ENCODE peak calls at places on chromosomes 12 and 14, in seven cellular contexts. N is SK-N-SH, Q is GM12878, Z is GM12892, R is K562, Y is HepG2, G is H1. K is an unnamed sample.

GRCh38 chr14:70052990-70053389 is 135.8 kb downstream of the SLC8A3 start:
- DNase-seq in N (no peak), Q (no peak), Z (no peak), R (no peak), Y (peak), G (peak), K (no peak)

GRCh38 chr12:117158911-117159310 is 31.4 kb downstream of the FBXO21 start:
- DNase-seq in N (no peak), Q (no peak), Z (no peak), R (no peak), Y (no peak), G (no peak), K (no peak)

GRCh38 chr14:34461334-34462131 is 507 bp downstream of the SPTSSA start:
- DNase-seq in N (no peak), Q (no peak), Z (peak), R (peak), Y (peak), G (no peak), K (no peak)

GRCh38 chr14:87503711-87504110 is 489.3 kb downstream of the GALC start:
- DNase-seq in N (no peak), Q (no peak), Z (no peak), R (no peak), Y (no peak), G (no peak), K (no peak)

GRCh38 chr12:29782285-29782820 is 1.4 kb downstream of the TMTC1 start:
- DNase-seq in N (no peak), Q (no peak), Z (no peak), R (no peak), Y (no peak), G (no peak), K (no peak)

GRCh38 chr14:26841920-26842741 is 244.3 kb upstream of the NOVA1 start:
- DNase-seq in N (no peak), Q (no peak), Z (no peak), R (no peak), Y (peak), G (no peak), K (no peak)

GRCh38 chr14:100567009-100567876 is 20.0 kb downstream of the BEGAIN start:
- DNase-seq in N (peak), Q (no peak), Z (no peak), R (no peak), Y (no peak), G (peak), K (no peak)

GRCh38 chr14:67221248-67221981 is 19.8 kb upstream of the PALS1 start:
- DNase-seq in N (no peak), Q (no peak), Z (no peak), R (no peak), Y (no peak), G (no peak), K (no peak)

GRCh38 chr12:104513681-104514080 is 56.9 kb downstream of the CHST11 start:
- DNase-seq in N (no peak), Q (no peak), Z (no peak), R (no peak), Y (no peak), G (no peak), K (no peak)

GRCh38 chr14:67623114-67623513 is 3.4 kb downstream of the ARG2 start:
- DNase-seq in N (no peak), Q (no peak), Z (no peak), R (no peak), Y (peak), G (no peak), K (no peak)

GRCh38 chr14:67335781-67336180 is 23.8 kb downstream of the ATP6V1D start:
- DNase-seq in N (peak), Q (no peak), Z (no peak), R (no peak), Y (peak), G (no peak), K (no peak)

GRCh38 chr14:89198544-89199329 is 218.3 kb downstream of the FOXN3 start:
- DNase-seq in N (no peak), Q (no peak), Z (no peak), R (no peak), Y (no peak), G (no peak), K (no peak)

DNA sequence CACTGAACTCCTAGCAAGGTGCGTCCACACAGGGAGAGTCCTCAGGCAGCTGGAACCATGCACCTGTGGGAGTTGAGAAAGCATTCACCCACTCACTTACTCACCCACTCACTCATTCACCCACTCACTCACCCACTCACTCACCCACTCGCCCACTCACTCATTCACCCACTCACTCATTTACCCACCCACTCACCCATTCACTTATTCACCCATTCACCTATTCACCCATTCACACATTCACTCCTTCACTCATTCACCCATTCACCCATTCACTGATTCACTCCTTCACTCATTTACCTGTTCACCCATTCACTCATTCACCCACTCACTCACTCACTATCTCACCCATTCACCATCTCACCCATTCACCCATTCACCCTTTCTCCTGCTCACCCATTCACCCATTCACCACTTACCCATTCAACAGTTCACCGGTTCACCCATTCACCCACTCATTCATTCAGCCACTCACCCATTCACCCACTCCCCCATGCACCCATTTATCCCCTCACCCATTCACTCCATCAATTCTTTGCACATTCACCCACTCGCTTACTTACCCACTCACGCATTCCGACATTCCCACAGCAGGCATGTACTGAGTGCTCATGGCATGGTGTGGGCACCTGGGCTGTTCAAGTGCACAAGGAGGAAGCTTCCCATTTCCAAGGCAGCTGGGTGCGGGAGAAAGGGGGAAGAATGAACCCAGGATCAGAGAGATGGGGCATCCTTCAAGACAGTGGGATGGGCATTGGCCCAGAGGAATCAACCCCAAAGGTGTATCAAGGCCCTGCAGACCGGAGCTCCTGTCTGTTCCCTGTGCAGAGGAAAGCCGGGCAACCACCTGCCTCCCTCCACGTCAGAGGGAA is 135.2 kb upstream of the C14orf180 start:
- DNase-seq in N (no peak), Q (no peak), Z (no peak), R (no peak), Y (no peak), G (no peak), K (no peak)
- TF ChIP-seq TAF1 in N (no peak), Q (no peak), Z (no peak), R (no peak), Y (no peak), G (no peak), K (no peak)

GRCh38 chr12:98656289-98657101 is 11.4 kb downstream of the APAF1 start:
- DNase-seq in N (no peak), Q (no peak), Z (no peak), R (no peak), Y (no peak), G (no peak), K (no peak)

DNA sequence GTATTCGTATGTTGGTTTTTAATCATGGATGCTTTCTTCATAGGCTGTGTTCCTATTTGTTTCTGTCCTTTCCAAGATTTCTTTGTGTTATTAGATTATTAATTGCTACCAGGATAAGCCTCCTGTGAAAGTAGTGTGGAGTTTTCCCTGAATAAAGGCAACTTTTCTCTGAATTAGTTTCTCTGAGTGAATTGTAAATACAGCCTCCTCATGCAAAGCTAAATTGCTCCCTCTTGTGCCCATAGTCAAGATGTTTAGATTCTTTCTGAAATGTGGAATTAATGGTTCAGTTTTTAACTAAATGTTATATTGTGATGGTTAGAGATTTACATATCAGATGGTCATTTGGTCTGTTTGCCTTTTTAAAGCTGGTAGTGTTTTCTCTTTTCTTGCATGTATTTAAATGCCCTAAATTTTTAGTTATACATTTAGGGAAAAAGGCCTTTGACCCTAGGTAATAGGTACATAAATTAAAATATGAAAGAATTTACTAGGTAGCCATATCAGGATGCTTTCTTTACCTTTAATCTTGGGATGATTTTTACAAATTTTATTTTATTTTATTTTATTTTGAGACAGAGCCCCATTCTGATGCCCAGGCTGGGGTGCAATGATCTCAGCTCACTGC is 8.9 kb downstream of the APAF1 start:
- DNase-seq in N (peak), Q (no peak), Z (no peak), R (peak), Y (peak), G (no peak), K (no peak)
- TF ChIP-seq TAF1 in N (no peak), Q (no peak), Z (no peak), R (no peak), Y (no peak), G (no peak), K (no peak)

GRCh38 chr12:113472191-113473190 is 820 bp upstream of the LHX5 start:
- DNase-seq in N (peak), Q (no peak), Z (no peak), R (no peak), Y (no peak), G (peak), K (peak)

GRCh38 chr12:113474635-113475436 is 3.2 kb upstream of the LHX5 start:
- DNase-seq in N (peak), Q (no peak), Z (no peak), R (no peak), Y (no peak), G (no peak), K (no peak)

GRCh38 chr12:113475451-113476085 is 3.9 kb upstream of the LHX5 start:
- DNase-seq in N (peak), Q (no peak), Z (no peak), R (no peak), Y (no peak), G (peak), K (peak)

GRCh38 chr12:113473400-113473799 is 1.7 kb upstream of the LHX5 start:
- DNase-seq in N (no peak), Q (no peak), Z (no peak), R (no peak), Y (no peak), G (no peak), K (no peak)

DNA sequence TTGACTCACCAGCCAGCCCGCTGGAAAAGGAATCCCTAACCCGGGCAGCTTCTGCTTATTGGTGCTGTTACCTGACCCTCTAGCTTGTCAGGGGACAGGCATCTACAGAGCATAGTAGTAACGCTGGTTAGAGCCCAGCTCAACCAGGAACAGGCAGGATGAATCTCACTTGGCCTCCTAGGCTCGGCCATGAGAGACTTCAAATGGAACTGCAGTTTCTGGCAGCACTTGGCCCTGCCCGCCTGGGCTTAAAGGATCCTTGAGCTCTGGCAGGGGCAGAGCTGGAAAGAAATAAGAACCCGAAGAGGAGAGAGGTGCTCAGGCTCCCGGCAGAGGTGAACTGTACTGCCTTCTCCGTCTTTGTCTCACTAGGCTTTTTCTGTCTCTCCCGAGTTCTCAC is 2.3 kb upstream of the LHX5 start:
- DNase-seq in N (peak), Q (no peak), Z (no peak), R (no peak), Y (no peak), G (no peak), K (no peak)
- TF ChIP-seq TAF1 in N (no peak), Q (no peak), Z (no peak), R (no peak), Y (no peak), G (no peak), K (no peak)

GRCh38 chr12:132690112-132690511 is 2.7 kb downstream of the PXMP2 start:
- DNase-seq in N (no peak), Q (no peak), Z (no peak), R (no peak), Y (no peak), G (no peak), K (no peak)

GRCh38 chr12:132686831-132687210 is 321 bp downstream of the POLE start:
- DNase-seq in N (peak), Q (no peak), Z (no peak), R (peak), Y (no peak), G (no peak), K (no peak)

GRCh38 chr12:132685400-132685799 is 1.7 kb downstream of the POLE start:
- DNase-seq in N (no peak), Q (no peak), Z (no peak), R (no peak), Y (no peak), G (no peak), K (no peak)

GRCh38 chr12:132687211-132688164 is at the start of the genes POLE and PXMP2:
- DNase-seq in N (peak), Q (peak), Z (peak), R (peak), Y (peak), G (peak), K (peak)

DNA sequence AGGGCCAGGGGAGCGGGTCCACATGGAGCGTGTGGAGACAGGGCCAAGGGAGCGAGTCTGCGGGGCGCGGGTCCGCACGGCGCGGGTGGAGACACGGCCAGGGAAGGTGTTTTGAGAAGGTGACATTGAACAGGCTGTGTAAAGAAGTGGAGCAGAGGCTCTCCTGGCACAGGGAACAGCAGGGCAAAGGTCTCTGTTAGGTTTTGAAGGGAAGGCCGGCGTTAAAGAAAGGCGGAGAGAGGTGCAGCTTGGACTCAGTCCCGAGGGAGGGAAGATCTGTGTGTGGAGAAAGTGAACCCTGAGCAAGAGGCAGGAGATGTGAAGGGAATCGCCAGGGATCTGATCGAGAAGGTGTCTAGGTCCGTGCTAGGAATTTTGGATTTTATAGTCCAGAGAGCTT is 1.8 kb downstream of the PXMP2 start:
- DNase-seq in N (no peak), Q (no peak), Z (no peak), R (no peak), Y (peak), G (no peak), K (no peak)
- TF ChIP-seq TAF1 in N (no peak), Q (no peak), Z (no peak), R (no peak), Y (no peak), G (no peak), K (no peak)

DNA sequence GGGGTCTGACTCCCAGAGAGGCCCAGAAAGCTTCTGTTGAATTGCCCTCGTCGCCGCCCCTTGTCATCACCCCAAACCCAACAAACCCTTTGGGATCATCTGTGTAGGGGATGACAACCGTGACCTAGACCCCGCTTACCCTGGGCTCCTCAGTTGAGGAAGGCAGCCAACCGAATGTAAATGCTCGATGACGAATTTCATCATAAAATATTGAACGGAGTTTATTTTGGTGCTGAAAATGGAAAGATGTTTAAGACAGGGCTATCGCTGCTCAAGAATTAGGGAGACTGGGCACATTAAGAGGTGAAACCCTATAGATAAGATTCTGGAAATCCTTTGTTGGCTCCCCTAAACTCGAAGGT is 512 bp downstream of the ACTR10 start:
- DNase-seq in N (no peak), Q (no peak), Z (peak), R (no peak), Y (no peak), G (no peak), K (no peak)
- TF ChIP-seq TAF1 in N (no peak), Q (no peak), Z (no peak), R (no peak), Y (no peak), G (no peak), K (no peak)

DNA sequence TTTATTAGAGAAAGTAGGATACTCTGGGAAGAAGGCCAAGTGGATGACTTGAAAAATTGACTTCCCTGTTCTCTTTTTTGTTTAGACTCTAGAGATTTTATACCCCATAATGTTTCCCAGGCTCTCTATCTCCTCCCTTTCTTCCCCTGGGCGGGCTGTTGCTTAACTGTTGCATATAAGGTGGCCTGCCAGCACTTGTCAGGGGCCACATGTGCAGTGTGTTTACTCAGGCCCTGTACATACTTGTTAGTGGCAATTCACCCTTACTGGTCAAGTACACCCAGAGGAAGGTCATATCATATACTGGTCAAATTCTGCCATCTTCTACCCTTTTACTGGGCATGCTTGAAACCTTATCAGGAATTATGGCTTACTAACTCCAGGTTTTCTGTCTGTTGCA is 403.7 kb downstream of the SLC6A15 start:
- DNase-seq in N (no peak), Q (no peak), Z (no peak), R (no peak), Y (no peak), G (no peak), K (no peak)
- TF ChIP-seq TAF1 in N (no peak), Q (no peak), Z (no peak), R (no peak), Y (no peak), G (no peak), K (no peak)

GRCh38 chr12:52896190-52897100 is 8.4 kb downstream of the KRT8 start:
- DNase-seq in N (no peak), Q (no peak), Z (no peak), R (no peak), Y (no peak), G (no peak), K (no peak)
- TF ChIP-seq TAF1 in N (no peak), Q (no peak), Z (no peak), R (no peak), Y (no peak), G (no peak), K (no peak)

DNA sequence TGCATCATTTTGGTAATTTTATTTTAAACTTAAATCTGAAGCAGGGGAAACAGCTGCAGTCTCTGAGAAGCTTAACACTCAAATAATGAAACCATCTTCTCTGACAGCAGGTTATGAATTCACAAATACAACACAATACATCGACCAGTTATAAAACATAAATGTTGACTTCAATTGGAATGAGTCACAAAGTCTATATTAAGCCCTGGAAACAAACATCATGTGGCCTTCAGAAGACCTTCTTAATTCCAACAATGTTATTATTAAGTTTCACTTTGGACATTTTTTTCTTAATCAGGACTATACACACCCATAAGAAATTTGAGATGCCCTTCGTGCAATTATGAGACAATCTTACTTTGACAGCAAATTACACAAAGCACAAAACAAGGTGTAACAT is 68.9 kb downstream of the CEP128 start:
- DNase-seq in N (no peak), Q (no peak), Z (no peak), R (no peak), Y (no peak), G (no peak), K (no peak)
- TF ChIP-seq TAF1 in N (no peak), Q (no peak), Z (no peak), R (no peak), Y (no peak), G (no peak), K (no peak)